ENCODE peak calls at places on chromosome 4, in six cellular contexts. One of them, this sample, is unnamed.

GRCh38 chr4:79141530-79141929 is 184.3 kb downstream of the NAA11 start:
- DNase-seq in uterus: no peak
- DNase-seq in esophagus muscularis mucosa: no peak
- DNase-seq in heart left ventricle: no peak
- DNase-seq in spleen: no peak
- DNase-seq in suprapubic skin: no peak
- DNase-seq in this sample: no peak

GRCh38 chr4:98710831-98711230 is 52.4 kb upstream of the TSPAN5 start:
- DNase-seq in uterus: no peak
- DNase-seq in esophagus muscularis mucosa: no peak
- DNase-seq in heart left ventricle: no peak
- DNase-seq in spleen: no peak
- DNase-seq in suprapubic skin: no peak
- DNase-seq in this sample: no peak

GRCh38 chr4:95949136-95949765 is 109.4 kb downstream of the PDHA2 start:
- DNase-seq in uterus: no peak
- DNase-seq in esophagus muscularis mucosa: no peak
- DNase-seq in heart left ventricle: no peak
- DNase-seq in spleen: no peak
- DNase-seq in suprapubic skin: no peak
- DNase-seq in this sample: no peak

GRCh38 chr4:73707269-73707875 is 33.0 kb upstream of the CXCL8 start:
- DNase-seq in uterus: no peak
- DNase-seq in esophagus muscularis mucosa: no peak
- DNase-seq in heart left ventricle: no peak
- DNase-seq in spleen: no peak
- DNase-seq in suprapubic skin: no peak
- DNase-seq in this sample: no peak

GRCh38 chr4:57405359-57405758 is 295.2 kb upstream of the IGFBP7 start:
- DNase-seq in uterus: no peak
- DNase-seq in esophagus muscularis mucosa: no peak
- DNase-seq in heart left ventricle: no peak
- DNase-seq in spleen: no peak
- DNase-seq in suprapubic skin: no peak
- DNase-seq in this sample: no peak

GRCh38 chr4:88130003-88130402 is 28.4 kb downstream of the ABCG2 start:
- DNase-seq in uterus: no peak
- DNase-seq in esophagus muscularis mucosa: no peak
- DNase-seq in heart left ventricle: no peak
- DNase-seq in spleen: no peak
- DNase-seq in suprapubic skin: no peak
- DNase-seq in this sample: no peak

GRCh38 chr4:101806914-101807313 is 16.4 kb downstream of the BANK1 start:
- DNase-seq in uterus: no peak
- DNase-seq in esophagus muscularis mucosa: no peak
- DNase-seq in heart left ventricle: no peak
- DNase-seq in spleen: no peak
- DNase-seq in suprapubic skin: no peak
- DNase-seq in this sample: no peak

GRCh38 chr4:38163216-38164006 is 203.2 kb downstream of the PTTG2 start:
- DNase-seq in uterus: no peak
- DNase-seq in esophagus muscularis mucosa: no peak
- DNase-seq in heart left ventricle: no peak
- DNase-seq in spleen: no peak
- DNase-seq in suprapubic skin: no peak
- DNase-seq in this sample: no peak

GRCh38 chr4:125323547-125324100 is 8.9 kb downstream of the FAT4 start:
- DNase-seq in uterus: no peak
- DNase-seq in esophagus muscularis mucosa: no peak
- DNase-seq in heart left ventricle: no peak
- DNase-seq in spleen: no peak
- DNase-seq in suprapubic skin: no peak
- DNase-seq in this sample: no peak

GRCh38 chr4:15234101-15234500 is 193.7 kb upstream of the C1QTNF7 start:
- DNase-seq in uterus: no peak
- DNase-seq in esophagus muscularis mucosa: no peak
- DNase-seq in heart left ventricle: no peak
- DNase-seq in spleen: no peak
- DNase-seq in suprapubic skin: no peak
- DNase-seq in this sample: no peak

GRCh38 chr4:177239878-177240277 is 69.8 kb upstream of the NEIL3 start:
- DNase-seq in uterus: no peak
- DNase-seq in esophagus muscularis mucosa: no peak
- DNase-seq in heart left ventricle: no peak
- DNase-seq in spleen: no peak
- DNase-seq in suprapubic skin: no peak
- DNase-seq in this sample: no peak

GRCh38 chr4:106522839-106523238 is 154.3 kb upstream of the GIMD1 start:
- DNase-seq in uterus: no peak
- DNase-seq in esophagus muscularis mucosa: no peak
- DNase-seq in heart left ventricle: no peak
- DNase-seq in spleen: no peak
- DNase-seq in suprapubic skin: no peak
- DNase-seq in this sample: no peak

GRCh38 chr4:43233321-43233720 is 340.8 kb downstream of the GRXCR1 start:
- DNase-seq in uterus: no peak
- DNase-seq in esophagus muscularis mucosa: no peak
- DNase-seq in heart left ventricle: no peak
- DNase-seq in spleen: no peak
- DNase-seq in suprapubic skin: no peak
- DNase-seq in this sample: no peak

GRCh38 chr4:113620032-113620431 is 141.5 kb downstream of the CAMK2D start:
- DNase-seq in uterus: no peak
- DNase-seq in esophagus muscularis mucosa: no peak
- DNase-seq in heart left ventricle: no peak
- DNase-seq in spleen: no peak
- DNase-seq in suprapubic skin: no peak
- DNase-seq in this sample: no peak

GRCh38 chr4:145098675-145099037 is 545 bp downstream of the ABCE1 start:
- DNase-seq in uterus: no peak
- DNase-seq in esophagus muscularis mucosa: no peak
- DNase-seq in heart left ventricle: peak; percentile 34
- DNase-seq in spleen: no peak
- DNase-seq in suprapubic skin: no peak
- DNase-seq in this sample: peak; percentile 14

GRCh38 chr4:1783011-1783410 is 10.1 kb upstream of the FGFR3 start:
- DNase-seq in uterus: no peak
- DNase-seq in esophagus muscularis mucosa: no peak
- DNase-seq in heart left ventricle: no peak
- DNase-seq in spleen: no peak
- DNase-seq in suprapubic skin: no peak
- DNase-seq in this sample: no peak

GRCh38 chr4:75786526-75786925 is 62.1 kb downstream of the USO1 start:
- DNase-seq in uterus: no peak
- DNase-seq in esophagus muscularis mucosa: no peak
- DNase-seq in heart left ventricle: no peak
- DNase-seq in spleen: no peak
- DNase-seq in suprapubic skin: no peak
- DNase-seq in this sample: no peak

GRCh38 chr4:71711985-71712348 is 71.9 kb downstream of the GC start:
- DNase-seq in uterus: no peak
- DNase-seq in esophagus muscularis mucosa: no peak
- DNase-seq in heart left ventricle: no peak
- DNase-seq in spleen: no peak
- DNase-seq in suprapubic skin: no peak
- DNase-seq in this sample: no peak

GRCh38 chr4:17260395-17260907 is 251.4 kb downstream of the QDPR start:
- DNase-seq in uterus: no peak
- DNase-seq in esophagus muscularis mucosa: peak; percentile 74
- DNase-seq in heart left ventricle: no peak
- DNase-seq in spleen: no peak
- DNase-seq in suprapubic skin: no peak
- DNase-seq in this sample: no peak

GRCh38 chr4:183840311-183840710 is 64.8 kb upstream of the STOX2 start:
- DNase-seq in uterus: peak; percentile 75
- DNase-seq in esophagus muscularis mucosa: no peak
- DNase-seq in heart left ventricle: peak; percentile 84
- DNase-seq in spleen: peak; percentile 85
- DNase-seq in suprapubic skin: no peak
- DNase-seq in this sample: peak; percentile 77

GRCh38 chr4:96786306-96786705 is 946.4 kb downstream of the PDHA2 start:
- DNase-seq in uterus: no peak
- DNase-seq in esophagus muscularis mucosa: no peak
- DNase-seq in heart left ventricle: no peak
- DNase-seq in spleen: no peak
- DNase-seq in suprapubic skin: no peak
- DNase-seq in this sample: no peak

GRCh38 chr4:147786031-147786430 is 54.1 kb downstream of the ARHGAP10 start:
- DNase-seq in uterus: no peak
- DNase-seq in esophagus muscularis mucosa: no peak
- DNase-seq in heart left ventricle: no peak
- DNase-seq in spleen: no peak
- DNase-seq in suprapubic skin: no peak
- DNase-seq in this sample: no peak

GRCh38 chr4:6912412-6912811 is 2.8 kb downstream of the TBC1D14 start:
- DNase-seq in uterus: no peak
- DNase-seq in esophagus muscularis mucosa: no peak
- DNase-seq in heart left ventricle: no peak
- DNase-seq in spleen: peak; percentile 41
- DNase-seq in suprapubic skin: no peak
- DNase-seq in this sample: no peak

GRCh38 chr4:34105311-34105710 is 2139.0 kb downstream of the ARAP2 start:
- DNase-seq in uterus: no peak
- DNase-seq in esophagus muscularis mucosa: no peak
- DNase-seq in heart left ventricle: no peak
- DNase-seq in spleen: no peak
- DNase-seq in suprapubic skin: no peak
- DNase-seq in this sample: no peak

GRCh38 chr4:106594291-106594952 is 225.8 kb upstream of the GIMD1 start:
- DNase-seq in uterus: no peak
- DNase-seq in esophagus muscularis mucosa: no peak
- DNase-seq in heart left ventricle: no peak
- DNase-seq in spleen: no peak
- DNase-seq in suprapubic skin: no peak
- DNase-seq in this sample: no peak

GRCh38 chr4:84401669-84402068 is 97.4 kb downstream of the NKX6-1 start:
- DNase-seq in uterus: no peak
- DNase-seq in esophagus muscularis mucosa: no peak
- DNase-seq in heart left ventricle: no peak
- DNase-seq in spleen: no peak
- DNase-seq in suprapubic skin: no peak
- DNase-seq in this sample: no peak

GRCh38 chr4:743463-744211 is 38.0 kb downstream of the PCGF3 start:
- DNase-seq in uterus: no peak
- DNase-seq in esophagus muscularis mucosa: no peak
- DNase-seq in heart left ventricle: no peak
- DNase-seq in spleen: no peak
- DNase-seq in suprapubic skin: no peak
- DNase-seq in this sample: no peak
- H3K36me3 ChIP-seq in uterus: no peaks in the 10 kb centered on the region
- H3K36me3 ChIP-seq in esophagus muscularis mucosa: peaks cover 4% of the 10 kb centered on the region
- H3K36me3 ChIP-seq in heart left ventricle: peaks cover 48% of the 10 kb centered on the region
- H3K36me3 ChIP-seq in spleen: peaks cover 56% of the 10 kb centered on the region
- H3K36me3 ChIP-seq in suprapubic skin: peaks cover 51% of the 10 kb centered on the region
- H3K36me3 ChIP-seq in this sample: no peaks in the 10 kb centered on the region

GRCh38 chr4:10078481-10079233 is 37.9 kb downstream of the WDR1 start:
- DNase-seq in uterus: peak; percentile 10
- DNase-seq in esophagus muscularis mucosa: no peak
- DNase-seq in heart left ventricle: no peak
- DNase-seq in spleen: no peak
- DNase-seq in suprapubic skin: no peak
- DNase-seq in this sample: no peak
- TF ChIP-seq POLR2A in uterus: no peak
- TF ChIP-seq POLR2A in esophagus muscularis mucosa: no peak
- TF ChIP-seq POLR2A in heart left ventricle: no peak
- TF ChIP-seq POLR2A in spleen: no peak
- TF ChIP-seq POLR2A in suprapubic skin: no peak
- TF ChIP-seq POLR2A in this sample: no peak

DNA sequence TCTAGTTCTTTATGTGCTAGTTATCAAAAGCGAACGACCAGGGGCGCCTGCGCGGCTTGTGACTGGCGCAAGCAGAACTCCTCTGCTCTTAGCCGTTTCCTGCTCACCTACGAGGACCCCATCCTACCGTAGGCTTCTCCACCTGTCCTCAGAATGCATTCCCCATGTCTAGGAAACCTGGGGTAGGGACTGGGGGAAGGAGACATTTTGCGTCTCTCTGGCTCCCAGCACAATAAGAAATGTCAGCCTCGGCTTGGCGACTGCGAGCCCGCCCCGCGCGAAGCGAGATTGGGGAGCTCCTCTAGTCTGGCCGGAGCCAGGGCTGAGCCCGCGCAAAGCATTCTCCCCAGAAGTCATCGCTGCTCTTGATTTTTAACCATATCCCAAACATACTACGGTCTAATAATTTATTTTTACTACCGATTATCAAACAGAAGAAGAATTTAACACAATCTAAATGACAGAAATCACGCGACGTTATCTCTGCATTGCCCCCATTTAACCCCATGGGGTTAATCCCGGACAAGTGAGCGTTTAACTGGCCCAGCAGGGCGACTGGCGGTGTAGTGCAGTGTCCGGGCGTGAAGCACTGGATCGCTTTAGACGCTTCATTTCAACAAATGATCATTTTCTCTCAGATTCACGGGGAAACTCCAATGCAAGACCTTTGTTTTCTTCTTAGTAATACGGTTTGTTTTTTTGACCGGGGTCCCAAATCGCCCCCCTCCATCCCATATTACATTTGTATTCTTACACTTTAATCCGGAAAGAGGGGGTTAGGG is 7.9 kb upstream of the PITX2 start:
- DNase-seq in uterus: no peak
- DNase-seq in esophagus muscularis mucosa: no peak
- DNase-seq in heart left ventricle: no peak
- DNase-seq in spleen: no peak
- DNase-seq in suprapubic skin: no peak
- DNase-seq in this sample: no peak
- H3K36me3 ChIP-seq in uterus: no peaks in the 10 kb centered on the region
- H3K36me3 ChIP-seq in esophagus muscularis mucosa: no peaks in the 10 kb centered on the region
- H3K36me3 ChIP-seq in heart left ventricle: no peaks in the 10 kb centered on the region
- H3K36me3 ChIP-seq in spleen: no peaks in the 10 kb centered on the region
- H3K36me3 ChIP-seq in suprapubic skin: no peaks in the 10 kb centered on the region
- H3K36me3 ChIP-seq in this sample: no peaks in the 10 kb centered on the region

GRCh38 chr4:48779095-48779997 is 733 bp downstream of the FRYL start:
- DNase-seq in uterus: peak; percentile 39
- DNase-seq in esophagus muscularis mucosa: no peak
- DNase-seq in heart left ventricle: peak; percentile 79
- DNase-seq in spleen: peak; percentile 95
- DNase-seq in suprapubic skin: peak; percentile 84
- DNase-seq in this sample: peak; percentile 49

GRCh38 chr4:48778431-48779094 is 1.5 kb downstream of the FRYL start:
- DNase-seq in uterus: no peak
- DNase-seq in esophagus muscularis mucosa: no peak
- DNase-seq in heart left ventricle: no peak
- DNase-seq in spleen: no peak
- DNase-seq in suprapubic skin: no peak
- DNase-seq in this sample: no peak

GRCh38 chr4:48780867-48781219 is 764 bp upstream of the FRYL start:
- DNase-seq in uterus: peak; percentile 57
- DNase-seq in esophagus muscularis mucosa: no peak
- DNase-seq in heart left ventricle: no peak
- DNase-seq in spleen: no peak
- DNase-seq in suprapubic skin: no peak
- DNase-seq in this sample: peak; percentile 43

GRCh38 chr4:48781968-48782367 is 1.9 kb upstream of the FRYL start:
- DNase-seq in uterus: no peak
- DNase-seq in esophagus muscularis mucosa: no peak
- DNase-seq in heart left ventricle: no peak
- DNase-seq in spleen: no peak
- DNase-seq in suprapubic skin: no peak
- DNase-seq in this sample: no peak

GRCh38 chr4:48779998-48780866 is at the start of gene FRYL:
- DNase-seq in uterus: peak; percentile 100
- DNase-seq in esophagus muscularis mucosa: peak; percentile 100
- DNase-seq in heart left ventricle: peak; percentile 100
- DNase-seq in spleen: peak; percentile 99
- DNase-seq in suprapubic skin: peak; percentile 99
- DNase-seq in this sample: peak; percentile 100
- TF ChIP-seq POLR2A in uterus: peak; percentile 49
- TF ChIP-seq POLR2A in esophagus muscularis mucosa: peak; percentile 80
- TF ChIP-seq POLR2A in heart left ventricle: no peak
- TF ChIP-seq POLR2A in spleen: peak; percentile 68
- TF ChIP-seq POLR2A in suprapubic skin: no peak
- TF ChIP-seq POLR2A in this sample: peak; percentile 50